ENCODE peak calls at places on chromosomes 3 and 15, in five cellular contexts. One of them, this sample, is unnamed.

GRCh38 chr3:47283193-47283537 is 421 bp downstream of the KLHL18 start:
- DNase-seq in K562: peak
- DNase-seq in HepG2: no peak
- DNase-seq in H1: no peak
- DNase-seq in GM12878: no peak
- DNase-seq in this sample: peak

GRCh38 chr3:30548605-30549004 is 57.8 kb upstream of the TGFBR2 start:
- DNase-seq in K562: peak
- DNase-seq in HepG2: no peak
- DNase-seq in H1: no peak
- DNase-seq in GM12878: no peak
- DNase-seq in this sample: no peak

GRCh38 chr3:160049570-160049969 is 60.9 kb downstream of the IL12A start:
- DNase-seq in K562: no peak
- DNase-seq in HepG2: no peak
- DNase-seq in H1: no peak
- DNase-seq in GM12878: no peak
- DNase-seq in this sample: no peak

GRCh38 chr15:79923068-79923514 is 26.3 kb upstream of the MTHFS start:
- DNase-seq in K562: peak
- DNase-seq in HepG2: peak
- DNase-seq in H1: peak
- DNase-seq in GM12878: no peak
- DNase-seq in this sample: peak

GRCh38 chr3:196528639-196529233 is 13.6 kb upstream of the SMCO1 start:
- DNase-seq in K562: peak
- DNase-seq in HepG2: no peak
- DNase-seq in H1: peak
- DNase-seq in GM12878: no peak
- DNase-seq in this sample: peak

GRCh38 chr15:65204236-65204930 is 6.9 kb downstream of the CILP start:
- DNase-seq in K562: no peak
- DNase-seq in HepG2: no peak
- DNase-seq in H1: no peak
- DNase-seq in GM12878: no peak
- DNase-seq in this sample: no peak

GRCh38 chr15:71757741-71758530 is 52.4 kb upstream of the NR2E3 start:
- DNase-seq in K562: no peak
- DNase-seq in HepG2: no peak
- DNase-seq in H1: no peak
- DNase-seq in GM12878: no peak
- DNase-seq in this sample: no peak

GRCh38 chr3:54917862-54918261 is 10.0 kb downstream of the LRTM1 start:
- DNase-seq in K562: no peak
- DNase-seq in HepG2: no peak
- DNase-seq in H1: no peak
- DNase-seq in GM12878: no peak
- DNase-seq in this sample: no peak

GRCh38 chr15:67762610-67763368 is 62.5 kb upstream of the SKOR1 start:
- DNase-seq in K562: no peak
- DNase-seq in HepG2: no peak
- DNase-seq in H1: no peak
- DNase-seq in GM12878: peak
- DNase-seq in this sample: no peak

GRCh38 chr3:80733522-80734176 is 965.9 kb upstream of the ROBO1 start:
- DNase-seq in K562: peak
- DNase-seq in HepG2: peak
- DNase-seq in H1: no peak
- DNase-seq in GM12878: no peak
- DNase-seq in this sample: no peak
- TF ChIP-seq USF2 in K562: no peak
- TF ChIP-seq USF2 in HepG2: no peak
- TF ChIP-seq USF2 in H1: no peak
- TF ChIP-seq USF2 in GM12878: no peak
- TF ChIP-seq USF2 in this sample: no peak

GRCh38 chr3:133865136-133865855 is 30.4 kb downstream of the RAB6B start:
- DNase-seq in K562: no peak
- DNase-seq in HepG2: peak
- DNase-seq in H1: no peak
- DNase-seq in GM12878: no peak
- DNase-seq in this sample: no peak
- TF ChIP-seq HDAC2 in K562: no peak
- TF ChIP-seq HDAC2 in HepG2: no peak
- TF ChIP-seq HDAC2 in H1: no peak
- TF ChIP-seq HDAC2 in GM12878: no peak
- TF ChIP-seq HDAC2 in this sample: no peak

GRCh38 chr3:114435733-114436132 is 141.9 kb downstream of the TIGIT start:
- DNase-seq in K562: no peak
- DNase-seq in HepG2: no peak
- DNase-seq in H1: no peak
- DNase-seq in GM12878: no peak
- DNase-seq in this sample: no peak
- TF ChIP-seq USF2 in K562: no peak
- TF ChIP-seq USF2 in HepG2: no peak
- TF ChIP-seq USF2 in H1: no peak
- TF ChIP-seq USF2 in GM12878: no peak
- TF ChIP-seq USF2 in this sample: no peak

GRCh38 chr3:51961011-51961410 is 5.8 kb downstream of the GPR62 start:
- DNase-seq in K562: no peak
- DNase-seq in HepG2: no peak
- DNase-seq in H1: no peak
- DNase-seq in GM12878: no peak
- DNase-seq in this sample: no peak
- TF ChIP-seq HDAC2 in K562: no peak
- TF ChIP-seq HDAC2 in HepG2: no peak
- TF ChIP-seq HDAC2 in H1: no peak
- TF ChIP-seq HDAC2 in GM12878: no peak
- TF ChIP-seq HDAC2 in this sample: no peak

DNA sequence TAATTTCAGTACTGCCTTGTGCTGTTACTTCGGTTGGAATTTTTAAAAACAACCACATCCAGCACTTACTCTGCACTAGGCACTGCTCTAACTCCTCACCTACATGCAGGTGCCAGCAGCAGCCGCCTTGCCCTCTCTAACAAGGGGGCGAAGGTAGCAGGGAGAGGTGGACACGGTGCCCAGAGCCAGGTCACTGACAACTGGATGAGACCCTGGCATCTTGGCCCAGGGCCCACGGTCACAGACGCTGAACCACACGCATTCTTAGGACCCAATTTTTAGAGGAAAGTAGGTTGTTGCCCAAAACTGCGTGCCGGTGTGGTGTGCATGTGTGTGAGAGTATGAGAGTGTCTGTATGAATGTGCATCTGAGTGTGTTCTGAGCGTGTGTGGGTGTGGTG is 63.4 kb upstream of the GATA2 start:
- DNase-seq in K562: no peak
- DNase-seq in HepG2: no peak
- DNase-seq in H1: no peak
- DNase-seq in GM12878: no peak
- DNase-seq in this sample: no peak
- TF ChIP-seq USF2 in K562: no peak
- TF ChIP-seq USF2 in HepG2: no peak
- TF ChIP-seq USF2 in H1: no peak
- TF ChIP-seq USF2 in GM12878: no peak
- TF ChIP-seq USF2 in this sample: no peak

DNA sequence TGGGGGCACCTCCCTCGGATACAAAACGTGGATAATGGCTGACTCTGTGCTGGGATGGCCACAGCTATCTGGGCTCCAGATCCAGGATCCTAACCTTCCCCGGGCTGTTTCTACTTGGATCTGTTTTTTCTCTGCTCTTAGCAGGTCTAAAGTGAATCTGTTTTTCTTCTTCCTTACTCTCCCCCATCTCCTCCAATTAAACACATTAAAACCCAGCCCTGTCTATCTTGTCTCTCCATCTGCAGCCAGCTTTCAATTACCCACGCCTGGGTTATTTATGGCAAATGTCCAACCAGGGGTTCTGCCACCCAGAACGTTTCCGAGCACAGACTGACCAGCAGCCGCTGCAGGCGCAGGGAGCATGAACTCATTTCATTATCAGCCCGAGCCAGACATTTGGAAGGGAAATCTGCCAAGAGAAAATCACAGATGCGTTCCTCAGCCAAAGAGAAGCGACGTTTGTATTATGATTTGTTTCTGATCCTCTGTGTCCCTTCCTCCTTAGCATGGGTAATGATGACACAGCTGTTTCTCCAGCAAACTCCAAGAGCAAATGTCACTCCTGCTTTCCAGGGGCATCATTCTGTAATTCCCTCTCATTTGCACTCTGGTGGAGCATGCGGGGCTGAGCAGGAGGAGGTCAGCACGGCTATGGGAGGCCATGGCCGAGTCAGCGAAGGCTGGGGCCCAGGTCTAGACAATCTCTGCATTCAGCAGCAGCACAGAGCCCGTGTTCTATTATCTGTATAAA is 42.0 kb downstream of the UMPS start:
- DNase-seq in K562: peak
- DNase-seq in HepG2: no peak
- DNase-seq in H1: no peak
- DNase-seq in GM12878: no peak
- DNase-seq in this sample: peak
- TF ChIP-seq HDAC2 in K562: peak
- TF ChIP-seq HDAC2 in HepG2: no peak
- TF ChIP-seq HDAC2 in H1: no peak
- TF ChIP-seq HDAC2 in GM12878: no peak
- TF ChIP-seq HDAC2 in this sample: no peak

GRCh38 chr3:45509038-45509767 is 85.3 kb upstream of the LIMD1 start:
- DNase-seq in K562: peak
- DNase-seq in HepG2: no peak
- DNase-seq in H1: peak
- DNase-seq in GM12878: no peak
- DNase-seq in this sample: no peak
- TF ChIP-seq USF2 in K562: no peak
- TF ChIP-seq USF2 in HepG2: no peak
- TF ChIP-seq USF2 in H1: no peak
- TF ChIP-seq USF2 in GM12878: no peak
- TF ChIP-seq USF2 in this sample: no peak

GRCh38 chr3:73046195-73046594 is 15.3 kb upstream of the EBLN2 start:
- DNase-seq in K562: no peak
- DNase-seq in HepG2: peak
- DNase-seq in H1: no peak
- DNase-seq in GM12878: no peak
- DNase-seq in this sample: no peak

GRCh38 chr3:73045391-73045790 is 16.1 kb upstream of the EBLN2 start:
- DNase-seq in K562: no peak
- DNase-seq in HepG2: no peak
- DNase-seq in H1: no peak
- DNase-seq in GM12878: no peak
- DNase-seq in this sample: no peak

GRCh38 chr3:73052857-73053256 is 8.6 kb upstream of the EBLN2 start:
- DNase-seq in K562: no peak
- DNase-seq in HepG2: no peak
- DNase-seq in H1: no peak
- DNase-seq in GM12878: no peak
- DNase-seq in this sample: no peak

GRCh38 chr3:73043414-73043813 is 18.0 kb upstream of the EBLN2 start:
- DNase-seq in K562: no peak
- DNase-seq in HepG2: no peak
- DNase-seq in H1: no peak
- DNase-seq in GM12878: no peak
- DNase-seq in this sample: no peak

DNA sequence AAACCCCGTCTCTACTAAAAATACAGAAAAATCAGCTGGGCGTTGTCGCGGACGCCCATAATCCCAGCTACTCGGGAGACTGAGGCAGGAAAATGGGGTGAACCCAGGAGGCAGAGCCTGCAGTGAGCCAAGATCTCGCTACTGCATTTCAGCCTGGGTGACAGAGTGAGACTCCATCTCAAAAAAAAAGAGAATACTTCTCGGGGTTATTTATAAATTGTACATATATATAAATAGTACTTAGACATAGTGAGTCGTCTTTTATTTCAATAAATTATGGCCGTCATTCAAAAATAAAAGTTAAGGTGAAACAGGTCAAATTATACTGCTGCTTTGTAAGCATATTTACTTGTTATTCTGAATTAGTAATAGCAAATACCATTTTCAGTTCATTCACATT is 12.1 kb upstream of the EBLN2 start:
- DNase-seq in K562: no peak
- DNase-seq in HepG2: no peak
- DNase-seq in H1: no peak
- DNase-seq in GM12878: no peak
- DNase-seq in this sample: no peak
- TF ChIP-seq HDAC2 in K562: no peak
- TF ChIP-seq HDAC2 in HepG2: no peak
- TF ChIP-seq HDAC2 in H1: no peak
- TF ChIP-seq HDAC2 in GM12878: no peak
- TF ChIP-seq HDAC2 in this sample: no peak

GRCh38 chr3:59143447-59143846 is 93.6 kb upstream of the CFAP20DC start:
- DNase-seq in K562: no peak
- DNase-seq in HepG2: no peak
- DNase-seq in H1: no peak
- DNase-seq in GM12878: no peak
- DNase-seq in this sample: peak

GRCh38 chr3:59138966-59139365 is 89.1 kb upstream of the CFAP20DC start:
- DNase-seq in K562: no peak
- DNase-seq in HepG2: no peak
- DNase-seq in H1: no peak
- DNase-seq in GM12878: no peak
- DNase-seq in this sample: no peak

GRCh38 chr3:59142581-59142980 is 92.8 kb upstream of the CFAP20DC start:
- DNase-seq in K562: no peak
- DNase-seq in HepG2: no peak
- DNase-seq in H1: no peak
- DNase-seq in GM12878: no peak
- DNase-seq in this sample: no peak
- TF ChIP-seq USF2 in K562: no peak
- TF ChIP-seq USF2 in HepG2: no peak
- TF ChIP-seq USF2 in H1: no peak
- TF ChIP-seq USF2 in GM12878: no peak
- TF ChIP-seq USF2 in this sample: no peak